ENCODE peak calls at places on chromosomes 6 and 20, in nine cellular contexts. B is OCI-LY7, P is prostate gland, C is body of pancreas, E is uterus, R is upper lobe of right lung, W is mammary epithelial cell, D is fibroblast of lung, A is psoas muscle. V is an unnamed sample. For H3K36me3, the result is how much of the 10 kb centered on the place peaks cover.

GRCh38 chr6:76831299-76831698 is 632.0 kb downstream of the HTR1B start:
- DNase-seq in A (no peak), C (no peak), D (no peak), R (no peak), P (no peak), B (no peak), W (peak), E (no peak), V (no peak)

GRCh38 chr6:122610690-122611455 is 668 bp downstream of the PKIB start:
- DNase-seq in C (peak), A (peak), P (peak), E (no peak), R (peak), B (no peak), W (peak), D (peak), V (no peak)

GRCh38 chr6:55445648-55446204 is 118.5 kb downstream of the GFRAL start:
- DNase-seq in R (no peak), B (peak), A (no peak), W (peak), P (no peak), E (no peak), D (peak), C (no peak), V (no peak)

GRCh38 chr20:436476-436875 is 25.9 kb downstream of the TBC1D20 start:
- DNase-seq in W (no peak), B (no peak), P (no peak), R (no peak), A (no peak), E (no peak), C (no peak), D (no peak), V (no peak)

GRCh38 chr6:78824045-78824444 is 43.3 kb upstream of the IRAK1BP1 start:
- DNase-seq in W (no peak), B (no peak), C (no peak), A (no peak), D (no peak), E (no peak), R (no peak), P (no peak), V (no peak)

GRCh38 chr20:13649548-13649947 is 10.8 kb upstream of the TASP1 start:
- DNase-seq in A (peak), W (no peak), R (no peak), C (no peak), B (no peak), D (peak), E (no peak), P (no peak), V (peak)

GRCh38 chr6:135921176-135921575 is 69.7 kb downstream of the PDE7B start:
- DNase-seq in D (no peak), P (no peak), W (no peak), E (no peak), B (no peak), C (no peak), A (no peak), R (no peak), V (no peak)

GRCh38 chr6:90038951-90039653 is 144.8 kb downstream of the GJA10 start:
- DNase-seq in B (no peak), P (no peak), D (no peak), W (no peak), E (no peak), C (no peak), A (no peak), R (no peak), V (no peak)

GRCh38 chr6:44359973-44360372 is 17.5 kb downstream of the SPATS1 start:
- DNase-seq in P (no peak), W (no peak), C (no peak), A (no peak), B (no peak), R (no peak), E (no peak), D (no peak), V (no peak)

GRCh38 chr6:99613398-99613704 is 6.7 kb downstream of the PRDM13 start:
- DNase-seq in D (peak), A (peak), E (no peak), W (no peak), R (no peak), B (peak), P (no peak), C (no peak), V (no peak)

GRCh38 chr6:81909981-81910910 is 157.8 kb upstream of the TENT5A start:
- DNase-seq in E (no peak), R (no peak), P (no peak), C (no peak), W (no peak), B (no peak), D (peak), A (no peak), V (no peak)

GRCh38 chr20:4666001-4666470 is 55.7 kb upstream of the PRND start:
- DNase-seq in A (no peak), E (no peak), C (no peak), P (no peak), D (peak), B (no peak), W (peak), R (no peak), V (no peak)

DNA sequence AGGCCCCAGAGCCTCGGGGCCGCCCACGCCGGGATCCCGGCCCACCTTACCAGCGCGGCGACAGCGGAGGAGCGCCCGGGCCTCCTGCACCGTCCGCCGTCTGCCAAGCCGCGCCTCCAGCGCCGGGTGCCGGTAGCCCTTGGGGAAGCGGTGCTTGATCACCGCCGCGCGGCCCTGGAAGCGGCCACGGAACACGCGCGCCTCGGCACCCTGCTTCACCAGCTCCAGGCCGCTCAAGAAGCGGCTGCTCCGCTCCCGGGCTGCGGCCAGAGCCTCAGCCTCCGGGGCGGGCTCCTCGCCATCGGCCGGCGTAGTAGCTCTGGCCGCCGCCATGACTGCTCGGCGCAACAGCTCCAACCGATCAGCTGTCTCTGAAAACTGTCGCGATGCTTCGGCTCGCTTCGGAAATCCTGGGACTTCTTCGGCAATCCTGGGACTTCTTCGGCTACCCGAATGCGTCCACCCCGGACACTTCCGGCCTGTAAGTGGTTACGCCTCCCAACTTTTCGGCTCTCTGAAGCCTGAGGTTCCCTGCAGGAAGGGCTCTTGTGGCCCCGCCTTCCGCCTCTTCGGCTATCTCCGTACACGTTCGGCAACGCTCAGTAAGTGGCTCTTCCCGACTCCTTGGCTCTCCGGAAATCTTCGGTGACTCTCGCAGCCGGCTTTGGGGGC is at the start of gene TP53RK:
- DNase-seq in C (peak), W (peak), R (peak), P (peak), A (peak), E (peak), D (peak), B (peak), V (peak)
- TF ChIP-seq CTCF in C (peak), W (peak), R (peak), P (peak), A (peak), E (peak), D (no peak), B (peak), V (peak)

GRCh38 chr20:21020656-21021004 is 85.5 kb downstream of the LINC00237 start:
- DNase-seq in E (peak), P (no peak), R (no peak), B (no peak), A (no peak), D (no peak), W (no peak), C (no peak), V (no peak)

GRCh38 chr20:21018576-21018975 is 87.6 kb downstream of the LINC00237 start:
- DNase-seq in A (no peak), D (no peak), R (no peak), C (no peak), B (no peak), W (no peak), P (no peak), E (no peak), V (no peak)

GRCh38 chr20:21019468-21019830 is 86.7 kb downstream of the LINC00237 start:
- DNase-seq in A (no peak), P (no peak), D (no peak), B (no peak), E (no peak), C (no peak), R (no peak), W (no peak), V (no peak)

GRCh38 chr20:21017381-21018085 is 88.6 kb downstream of the LINC00237 start:
- DNase-seq in D (no peak), E (no peak), R (no peak), W (no peak), B (no peak), C (no peak), P (no peak), A (no peak), V (no peak)

GRCh38 chr20:21019831-21020655 is 86.1 kb downstream of the LINC00237 start:
- DNase-seq in W (no peak), R (no peak), C (no peak), D (no peak), A (no peak), B (no peak), P (no peak), E (no peak), V (no peak)
- H3K36me3 ChIP-seq in W (under half), R (under half), C (under half), D (under half), A (under half), B (under half), P (under half), E (under half), V (under half)

GRCh38 chr20:57008217-57008616 is 258.2 kb downstream of the BMP7 start:
- DNase-seq in C (no peak), W (peak), E (peak), B (no peak), A (no peak), D (peak), R (no peak), P (no peak), V (no peak)

GRCh38 chr20:57005146-57005933 is 261.1 kb downstream of the BMP7 start:
- DNase-seq in W (no peak), C (no peak), A (no peak), P (no peak), R (no peak), B (no peak), D (no peak), E (peak), V (no peak)

GRCh38 chr20:57004416-57004815 is 262.0 kb downstream of the BMP7 start:
- DNase-seq in R (no peak), A (no peak), E (no peak), C (no peak), W (no peak), P (no peak), D (no peak), B (no peak), V (no peak)

GRCh38 chr20:57007171-57007540 is 259.3 kb downstream of the BMP7 start:
- DNase-seq in A (no peak), W (no peak), C (no peak), D (no peak), R (no peak), E (no peak), P (no peak), B (peak), V (no peak)

DNA sequence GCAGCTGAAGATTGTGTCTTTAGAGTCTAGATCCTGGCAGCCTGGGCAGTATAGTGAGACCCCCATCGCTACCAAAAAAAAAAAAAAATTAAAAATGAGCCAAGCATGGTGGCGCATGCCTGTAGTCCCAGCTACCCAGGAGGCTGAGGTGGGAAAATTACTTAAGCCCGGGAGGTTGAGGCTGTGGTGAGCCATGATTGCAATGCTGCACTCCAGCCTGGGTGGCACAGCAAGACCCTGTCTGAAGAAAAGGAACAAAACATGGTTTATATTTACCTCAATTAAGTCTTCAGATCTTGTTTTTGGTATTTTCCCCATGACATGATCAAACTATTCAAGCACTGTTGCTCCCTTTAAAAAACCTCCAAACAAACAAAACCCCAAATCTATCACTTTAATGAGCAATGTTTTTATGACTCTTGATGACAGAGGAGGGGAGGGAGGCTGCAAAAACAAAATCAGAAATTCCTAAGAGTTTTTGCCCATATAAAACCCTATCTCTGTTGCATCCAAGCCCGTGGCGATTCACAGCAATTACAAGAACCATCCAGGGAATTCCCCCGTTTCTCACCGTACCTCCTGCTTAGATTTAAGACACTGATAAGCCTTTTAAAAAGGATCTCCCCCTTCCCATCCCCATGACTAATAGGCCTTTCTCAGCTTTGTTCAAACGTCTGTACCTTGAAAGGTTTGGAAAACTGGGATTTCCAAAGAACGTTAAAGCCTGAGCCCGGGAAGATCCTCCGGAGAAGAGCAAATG is 259.9 kb downstream of the BMP7 start:
- DNase-seq in R (no peak), C (no peak), D (peak), B (no peak), W (peak), P (no peak), A (no peak), E (peak), V (no peak)
- H3K27ac ChIP-seq in R (no peak), C (no peak), D (no peak), B (no peak), W (no peak), P (no peak), A (no peak), E (peak), V (no peak)

GRCh38 chr20:47527004-47527800 is 25.5 kb downstream of the NCOA3 start:
- DNase-seq in B (no peak), W (no peak), D (no peak), A (no peak), R (no peak), E (no peak), P (no peak), C (no peak), V (no peak)

GRCh38 chr20:47515843-47516242 is 14.2 kb downstream of the NCOA3 start:
- DNase-seq in W (no peak), E (no peak), R (no peak), A (no peak), B (no peak), P (no peak), C (no peak), D (no peak), V (no peak)

GRCh38 chr20:47524385-47524784 is 22.7 kb downstream of the NCOA3 start:
- DNase-seq in W (no peak), R (no peak), B (no peak), P (no peak), E (no peak), C (no peak), D (no peak), A (no peak), V (no peak)

DNA sequence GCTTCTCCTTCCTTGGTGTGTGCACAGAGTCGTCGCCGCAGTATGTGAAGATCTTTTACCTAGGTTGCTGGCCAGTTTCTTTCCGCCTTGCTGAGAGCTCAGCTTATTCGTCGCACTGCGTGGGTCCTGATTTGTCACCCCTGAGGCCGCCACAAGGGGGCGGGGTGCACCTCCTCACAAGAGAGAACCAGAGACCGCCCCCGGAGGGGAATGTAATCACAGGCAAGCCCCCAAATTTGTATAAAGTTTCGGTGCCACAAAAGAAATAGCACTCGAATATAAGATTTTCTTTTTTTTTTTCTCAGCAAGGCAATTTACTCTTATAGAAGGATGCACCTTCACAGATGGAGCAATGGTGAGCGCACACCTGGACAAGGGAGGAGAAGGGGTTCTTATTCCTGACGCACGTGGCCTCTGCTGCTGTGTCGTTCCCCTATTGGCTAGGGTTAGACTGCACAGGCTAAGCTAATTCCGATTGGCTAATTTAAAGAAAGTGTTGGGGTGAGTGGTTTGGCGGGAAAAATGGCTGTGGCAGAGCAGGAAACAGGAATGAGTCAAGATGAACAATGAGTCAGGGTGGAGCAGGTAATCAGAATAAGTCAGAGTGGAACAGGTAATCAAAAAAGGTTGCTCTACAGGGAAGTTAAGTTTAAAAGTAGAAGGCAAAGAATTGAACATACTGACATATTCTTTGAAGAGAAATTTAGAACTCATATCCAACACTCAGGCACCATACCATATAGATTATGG is 19.5 kb downstream of the NCOA3 start:
- DNase-seq in D (no peak), C (no peak), A (no peak), R (no peak), P (no peak), W (peak), B (no peak), E (no peak), V (no peak)
- TF ChIP-seq CTCF in D (no peak), C (no peak), A (no peak), R (peak), P (no peak), W (no peak), B (peak), E (no peak), V (no peak)

GRCh38 chr20:32846852-32847251 is 11.9 kb upstream of the EFCAB8 start:
- DNase-seq in C (no peak), A (no peak), W (no peak), E (no peak), P (no peak), B (no peak), D (no peak), R (no peak), V (no peak)

GRCh38 chr20:32849577-32849976 is 9.1 kb upstream of the EFCAB8 start:
- DNase-seq in D (no peak), B (no peak), E (no peak), R (no peak), P (no peak), C (no peak), A (no peak), W (no peak), V (no peak)

GRCh38 chr20:32845786-32846185 is 12.9 kb upstream of the EFCAB8 start:
- DNase-seq in D (no peak), R (no peak), P (no peak), E (no peak), B (no peak), W (peak), A (no peak), C (no peak), V (no peak)

GRCh38 chr20:32848846-32849245 is 9.9 kb upstream of the EFCAB8 start:
- DNase-seq in R (no peak), D (no peak), A (no peak), C (no peak), B (no peak), P (no peak), E (no peak), W (no peak), V (no peak)

GRCh38 chr20:32847964-32848363 is 10.8 kb upstream of the EFCAB8 start:
- DNase-seq in D (no peak), A (no peak), B (no peak), P (no peak), R (no peak), W (no peak), C (no peak), E (no peak), V (no peak)
- H3K36me3 ChIP-seq in D (under half), A (half or more), B (half or more), P (under half), R (half or more), W (under half), C (under half), E (under half), V (half or more)

DNA sequence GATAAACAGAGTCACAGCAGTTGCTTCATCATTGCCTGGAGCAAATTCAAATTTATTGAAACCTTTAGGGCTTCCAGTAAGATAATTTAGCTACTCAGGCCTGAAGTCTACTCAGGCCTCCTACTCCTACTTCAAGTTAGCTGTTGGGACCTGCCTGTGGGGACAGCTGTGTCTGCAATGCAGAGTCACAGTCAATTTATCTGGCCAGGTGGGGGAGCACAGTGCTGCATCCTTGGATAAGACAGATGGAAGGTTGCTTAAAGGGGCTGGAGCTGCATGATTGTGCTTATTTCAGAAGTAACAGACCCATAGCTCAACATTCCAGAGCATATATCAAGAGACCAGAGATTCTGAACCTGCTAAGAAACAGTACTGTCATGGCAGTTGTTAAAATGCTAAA is 932.1 kb downstream of the QKI start:
- DNase-seq in A (no peak), D (no peak), E (no peak), C (no peak), W (no peak), R (no peak), P (no peak), B (no peak), V (no peak)
- H3K27ac ChIP-seq in A (no peak), D (no peak), E (no peak), C (no peak), W (no peak), R (no peak), P (no peak), B (no peak), V (no peak)

GRCh38 chr6:46129634-46130505 is at the start of gene ENPP4:
- DNase-seq in W (peak), P (peak), D (peak), E (peak), A (peak), R (peak), C (peak), B (peak), V (peak)
- TF ChIP-seq CTCF in W (no peak), P (peak), D (no peak), E (no peak), A (no peak), R (peak), C (no peak), B (peak), V (peak)

GRCh38 chr6:15518057-15518456 is 144.8 kb downstream of the DTNBP1 start:
- DNase-seq in W (no peak), E (no peak), B (no peak), P (no peak), C (peak), R (peak), A (no peak), D (peak), V (no peak)

GRCh38 chr6:15520616-15521203 is 142.1 kb downstream of the DTNBP1 start:
- DNase-seq in W (no peak), C (no peak), B (no peak), A (no peak), D (no peak), P (no peak), E (peak), R (peak), V (no peak)

GRCh38 chr6:15518878-15519277 is 143.9 kb downstream of the DTNBP1 start:
- DNase-seq in B (no peak), P (no peak), W (no peak), C (no peak), R (peak), D (no peak), A (no peak), E (no peak), V (no peak)

GRCh38 chr6:15521516-15521915 is 141.3 kb downstream of the DTNBP1 start:
- DNase-seq in P (no peak), A (no peak), C (no peak), E (no peak), D (no peak), R (no peak), B (no peak), W (no peak), V (no peak)

DNA sequence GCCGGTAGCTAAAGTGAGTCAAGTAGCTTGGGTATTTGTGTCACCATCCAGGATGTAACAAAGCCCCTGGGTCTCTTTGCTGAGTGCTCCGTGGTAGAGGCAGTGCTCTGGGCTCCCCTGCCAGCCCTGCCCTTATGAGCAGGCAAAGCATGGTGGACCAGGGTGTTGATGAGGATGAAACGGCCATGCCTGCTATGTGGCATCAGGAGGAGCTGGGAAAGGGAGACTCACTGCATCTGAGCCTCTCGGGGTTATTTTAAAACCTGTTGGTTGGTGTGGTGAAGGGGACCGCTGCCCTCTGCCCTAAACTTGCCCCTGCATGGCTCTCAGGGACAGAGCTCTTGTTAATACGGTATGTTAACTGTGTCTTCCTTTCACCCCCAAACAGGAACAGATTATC is 143.1 kb downstream of the DTNBP1 start:
- DNase-seq in E (no peak), R (peak), P (no peak), B (no peak), D (no peak), A (no peak), W (no peak), C (no peak), V (no peak)
- H3K36me3 ChIP-seq in E (under half), R (half or more), P (under half), B (under half), D (under half), A (half or more), W (under half), C (under half), V (half or more)